ENCODE peak calls at places on chromosome 7, in eight cellular contexts. H is IMR-90, N is ovary, A is spleen, W is adrenal gland, E is tibial nerve, Y is H54, C is transverse colon. Z is an unnamed sample.

GRCh38 chr7:141302617-141303016 is 228.8 kb downstream of the TMEM178B start:
- DNase-seq in C (no peak), H (no peak), E (no peak), Y (no peak), W (no peak), N (no peak), A (no peak), Z (no peak)

GRCh38 chr7:50817561-50817960 is 34.9 kb upstream of the GRB10 start:
- DNase-seq in W (no peak), H (no peak), E (no peak), C (no peak), A (no peak), N (no peak), Y (no peak), Z (no peak)

GRCh38 chr7:2092279-2092678 is 140.5 kb downstream of the MAD1L1 start:
- DNase-seq in H (no peak), Y (no peak), E (no peak), C (no peak), N (no peak), W (no peak), A (no peak), Z (no peak)

GRCh38 chr7:43850348-43851116 is 18.8 kb downstream of the MRPS24 start:
- DNase-seq in H (no peak), N (no peak), E (no peak), Y (no peak), W (no peak), C (no peak), A (no peak), Z (no peak)

GRCh38 chr7:137879357-137880158 is 32.8 kb upstream of the DGKI start:
- DNase-seq in C (no peak), H (peak), Y (no peak), W (no peak), E (no peak), N (no peak), A (peak), Z (no peak)

GRCh38 chr7:95324396-95324795 is at the start of gene PON1:
- DNase-seq in E (no peak), N (no peak), Y (no peak), C (no peak), W (no peak), A (peak), H (no peak), Z (no peak)

GRCh38 chr7:3559178-3559765 is 258.2 kb downstream of the SDK1 start:
- DNase-seq in W (no peak), H (peak), E (peak), N (peak), A (no peak), Y (peak), C (no peak), Z (no peak)

GRCh38 chr7:129468087-129468486 is 33.9 kb downstream of the STRIP2 start:
- DNase-seq in E (no peak), C (no peak), H (peak), W (no peak), N (no peak), A (no peak), Y (no peak), Z (no peak)

GRCh38 chr7:28778781-28779180 is 179.3 kb downstream of the TRIL start:
- DNase-seq in Y (no peak), W (no peak), A (no peak), C (no peak), E (no peak), N (no peak), H (peak), Z (no peak)

GRCh38 chr7:134425777-134426176 is 33.1 kb downstream of the AKR1B1 start:
- DNase-seq in H (no peak), A (no peak), N (no peak), E (no peak), W (no peak), Y (no peak), C (no peak), Z (no peak)

GRCh38 chr7:84085147-84085546 is 109.4 kb downstream of the SEMA3A start:
- DNase-seq in C (no peak), A (no peak), Y (no peak), W (no peak), N (no peak), E (no peak), H (peak), Z (no peak)

GRCh38 chr7:51327287-51327717 is 10.7 kb upstream of the COBL start:
- DNase-seq in W (no peak), Y (no peak), E (no peak), N (no peak), A (no peak), C (no peak), H (no peak), Z (no peak)

GRCh38 chr7:157113607-157114006 is 25.1 kb upstream of the UBE3C start:
- DNase-seq in A (peak), C (no peak), W (no peak), H (no peak), N (no peak), E (no peak), Y (no peak), Z (no peak)

GRCh38 chr7:106127984-106128780 is 16.1 kb upstream of the SYPL1 start:
- DNase-seq in Y (peak), A (no peak), E (no peak), W (no peak), C (no peak), H (peak), N (no peak), Z (no peak)

GRCh38 chr7:79096361-79096805 is 357.1 kb downstream of the MAGI2 start:
- DNase-seq in H (peak), E (no peak), A (no peak), C (no peak), Y (no peak), N (no peak), W (no peak), Z (no peak)

GRCh38 chr7:139046143-139046542 is 10.3 kb upstream of the ZC3HAV1L start:
- DNase-seq in H (no peak), A (no peak), Y (no peak), W (no peak), E (no peak), C (no peak), N (no peak), Z (no peak)

DNA sequence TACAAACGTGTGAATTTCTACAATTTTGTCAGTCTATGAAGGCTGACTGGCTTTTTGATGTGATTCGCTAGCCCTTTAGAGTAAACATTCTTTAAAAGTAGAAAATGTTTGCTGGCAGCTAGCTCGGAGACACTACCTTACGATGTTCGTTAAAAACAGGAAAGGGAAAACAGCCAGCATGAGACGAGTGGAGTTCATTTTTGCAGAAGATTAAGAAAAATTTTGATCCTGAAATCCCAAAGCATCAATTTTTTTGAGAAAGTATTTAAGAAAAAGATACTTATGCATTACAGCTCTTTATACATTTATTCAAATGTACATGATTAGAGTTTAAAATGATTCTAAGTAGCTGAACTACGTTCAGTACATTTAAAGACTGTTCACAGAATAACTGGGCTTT is 34.8 kb downstream of the CNPY1 start:
- DNase-seq in E (no peak), A (no peak), H (no peak), Y (no peak), N (no peak), C (no peak), W (no peak), Z (no peak)
- TF ChIP-seq POLR2A in E (no peak), A (no peak), H (no peak), Y (no peak), N (no peak), C (no peak), W (no peak), Z (no peak)

GRCh38 chr7:101018271-101019167 is 1.4 kb upstream of the MUC17 start:
- DNase-seq in N (peak), C (no peak), W (no peak), A (no peak), E (no peak), H (no peak), Y (no peak), Z (no peak)

GRCh38 chr7:101012931-101013330 is 7.0 kb upstream of the MUC17 start:
- DNase-seq in Y (no peak), C (no peak), N (no peak), W (no peak), A (no peak), E (no peak), H (no peak), Z (no peak)

GRCh38 chr7:101020444-101020843 is 563 bp downstream of the MUC17 start:
- DNase-seq in H (no peak), W (no peak), N (no peak), A (no peak), E (no peak), C (no peak), Y (no peak), Z (no peak)

GRCh38 chr7:101015626-101016025 is 4.3 kb upstream of the MUC17 start:
- DNase-seq in W (no peak), H (no peak), Y (no peak), N (no peak), E (no peak), C (no peak), A (no peak), Z (no peak)

DNA sequence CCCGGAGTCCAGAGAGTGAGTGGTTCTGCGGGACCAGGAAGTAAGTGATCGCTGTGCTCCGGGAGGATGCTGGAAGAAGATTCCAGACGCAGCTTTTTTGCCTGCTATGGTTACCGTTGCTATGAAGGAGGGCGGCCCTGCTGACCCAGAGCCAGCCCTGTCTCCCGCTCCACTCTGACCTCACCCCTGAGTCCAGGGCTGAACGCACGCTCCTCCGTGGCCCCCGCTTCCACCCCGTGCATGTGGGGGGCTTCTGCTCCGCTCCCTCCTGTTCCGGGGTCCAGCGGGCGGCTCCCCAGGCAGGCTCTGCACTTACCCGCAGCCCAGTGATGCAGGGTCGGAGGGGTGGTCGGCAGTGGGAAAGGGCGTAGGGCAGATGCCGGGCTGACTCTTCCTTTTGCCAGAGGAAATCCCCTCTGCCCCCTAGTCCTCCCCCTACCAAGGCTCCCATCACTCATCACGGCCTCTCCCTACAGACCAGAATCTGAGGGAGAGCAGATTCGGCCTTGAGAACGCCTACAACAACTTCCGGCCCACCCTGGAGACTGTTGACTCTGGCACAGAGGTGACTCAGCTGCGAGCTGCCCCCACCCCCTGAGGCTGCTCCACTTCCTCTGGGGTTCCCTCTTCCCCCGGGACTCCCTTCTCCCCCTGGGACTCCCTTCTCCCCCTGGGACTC is 2.6 kb upstream of the MUC17 start:
- DNase-seq in E (peak), N (peak), W (peak), C (peak), H (peak), A (peak), Y (peak), Z (peak)
- TF ChIP-seq POLR2A in E (no peak), N (no peak), W (no peak), C (peak), H (peak), A (no peak), Y (peak), Z (no peak)

DNA sequence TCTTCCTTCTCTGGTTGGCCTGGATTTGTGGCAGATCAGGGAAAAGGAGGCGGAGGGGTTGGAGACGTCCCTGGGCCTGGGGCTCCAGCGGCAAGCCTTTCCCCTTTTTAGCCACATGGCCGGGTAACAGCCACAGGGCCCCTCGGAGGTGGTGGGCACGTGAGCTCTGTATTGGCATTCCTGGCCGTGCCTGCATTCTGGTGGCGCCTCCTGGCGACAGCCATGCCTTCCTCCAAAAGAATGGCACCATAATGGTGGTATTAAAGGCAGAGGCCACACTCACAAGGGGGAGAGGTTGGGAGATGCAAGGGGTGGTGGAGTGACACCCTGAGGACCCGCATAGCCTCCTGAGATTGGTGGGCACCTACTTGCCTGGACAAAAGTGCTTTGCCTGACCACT is 3.0 kb upstream of the AQP1 start:
- DNase-seq in N (no peak), E (no peak), W (no peak), C (no peak), Y (no peak), H (no peak), A (no peak), Z (peak)
- TF ChIP-seq POLR2A in N (no peak), E (no peak), W (no peak), C (no peak), Y (no peak), H (no peak), A (no peak), Z (no peak)

GRCh38 chr7:145147865-145148264 is 312.0 kb upstream of the TPK1 start:
- DNase-seq in C (no peak), E (no peak), H (no peak), A (no peak), N (no peak), W (no peak), Y (no peak), Z (no peak)

GRCh38 chr7:145151651-145152050 is 315.8 kb upstream of the TPK1 start:
- DNase-seq in W (no peak), A (no peak), H (no peak), Y (no peak), E (no peak), N (no peak), C (no peak), Z (no peak)

GRCh38 chr7:145156834-145157233 is 321.0 kb upstream of the TPK1 start:
- DNase-seq in Y (no peak), H (no peak), N (no peak), A (no peak), C (no peak), W (no peak), E (no peak), Z (peak)

DNA sequence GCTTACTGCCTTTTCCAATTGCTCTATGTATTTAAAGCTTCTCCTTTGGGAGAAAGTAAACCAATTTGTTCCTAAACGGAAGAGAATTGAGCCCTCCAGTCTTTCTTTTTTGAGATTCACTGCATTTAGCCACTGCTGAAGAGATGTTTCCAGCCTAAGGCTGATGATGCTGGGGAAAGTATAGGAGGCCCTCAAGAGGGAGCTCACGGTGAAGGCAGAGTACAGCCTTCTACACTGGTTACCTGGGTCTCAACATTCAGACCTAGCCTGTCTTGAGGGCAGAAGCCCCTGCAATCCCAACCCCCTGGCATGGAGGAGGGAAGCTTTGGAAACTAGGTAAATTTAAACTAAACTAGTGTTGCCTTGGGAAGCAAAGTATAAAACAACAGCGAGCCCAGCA is 316.7 kb upstream of the TPK1 start:
- DNase-seq in N (no peak), A (no peak), Y (no peak), C (no peak), H (no peak), W (no peak), E (no peak), Z (no peak)
- TF ChIP-seq POLR2A in N (no peak), A (no peak), Y (no peak), C (no peak), H (no peak), W (no peak), E (no peak), Z (no peak)

DNA sequence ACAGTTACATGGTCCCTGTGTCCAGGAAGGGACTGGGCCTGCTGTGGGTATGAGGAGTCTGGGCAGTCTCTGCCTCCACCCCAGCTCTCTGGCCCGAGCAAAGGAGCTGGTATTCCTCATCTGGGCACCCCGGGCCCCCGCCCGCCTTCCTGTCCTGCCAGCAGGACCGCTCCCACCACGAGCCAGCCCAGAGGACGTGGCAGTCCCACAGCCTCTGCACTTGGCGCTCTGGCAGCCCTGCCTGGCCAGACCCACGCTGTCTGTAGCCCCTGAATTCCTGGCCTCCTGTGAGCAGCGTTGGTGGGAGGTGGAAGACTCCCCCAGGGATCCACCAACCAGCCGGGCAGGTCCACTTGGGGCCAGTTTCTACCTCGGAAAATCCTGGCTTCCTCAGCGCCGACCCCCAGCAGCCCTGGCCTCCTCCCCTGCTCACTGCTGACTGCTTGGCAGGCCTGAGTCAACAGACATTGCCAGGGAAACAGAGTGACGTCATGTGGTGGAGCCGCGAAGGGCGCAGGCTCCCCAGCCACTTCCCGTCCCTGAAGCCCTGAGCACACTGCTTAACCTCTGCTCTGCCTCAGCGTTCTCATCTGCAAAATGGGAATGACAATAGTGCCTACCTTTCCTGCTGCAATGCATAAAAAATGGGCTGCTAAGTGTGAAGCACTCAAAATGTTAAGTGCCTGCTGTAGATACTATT is 21.6 kb upstream of the LIMK1 start:
- DNase-seq in A (peak), C (peak), H (peak), W (peak), E (peak), N (peak), Y (peak), Z (peak)
- TF ChIP-seq POLR2A in A (no peak), C (peak), H (no peak), W (peak), E (peak), N (no peak), Y (peak), Z (no peak)

GRCh38 chr7:148939128-148939747 is 55.1 kb upstream of the EZH2 start:
- DNase-seq in E (no peak), W (no peak), Y (no peak), A (no peak), C (no peak), H (no peak), N (no peak), Z (no peak)

GRCh38 chr7:148941598-148942280 is 57.6 kb upstream of the EZH2 start:
- DNase-seq in W (peak), C (peak), N (peak), E (peak), A (peak), H (peak), Y (no peak), Z (peak)

GRCh38 chr7:148944935-148945934 is 61.1 kb upstream of the EZH2 start:
- DNase-seq in Y (no peak), C (no peak), A (peak), N (peak), E (no peak), W (no peak), H (peak), Z (no peak)

GRCh38 chr7:148935451-148935850 is 51.4 kb upstream of the EZH2 start:
- DNase-seq in E (no peak), A (peak), C (no peak), N (no peak), H (no peak), W (no peak), Y (no peak), Z (no peak)

GRCh38 chr7:148940702-148941597 is 56.9 kb upstream of the EZH2 start:
- DNase-seq in E (peak), H (peak), N (peak), Y (peak), A (peak), C (peak), W (peak), Z (peak)
- TF ChIP-seq POLR2A in E (no peak), H (no peak), N (peak), Y (peak), A (no peak), C (peak), W (peak), Z (peak)

GRCh38 chr7:102469351-102469971 is 4.7 kb downstream of the LRWD1 start:
- DNase-seq in C (no peak), A (peak), Y (no peak), N (no peak), E (no peak), W (peak), H (no peak), Z (no peak)
- TF ChIP-seq POLR2A in C (no peak), A (no peak), Y (no peak), N (no peak), E (no peak), W (no peak), H (no peak), Z (no peak)

GRCh38 chr7:102426268-102427031 is 6.9 kb upstream of the ORAI2 start:
- DNase-seq in W (no peak), N (no peak), H (no peak), A (peak), Y (no peak), E (no peak), C (peak), Z (peak)
- TF ChIP-seq POLR2A in W (no peak), N (no peak), H (no peak), A (no peak), Y (no peak), E (no peak), C (no peak), Z (peak)

DNA sequence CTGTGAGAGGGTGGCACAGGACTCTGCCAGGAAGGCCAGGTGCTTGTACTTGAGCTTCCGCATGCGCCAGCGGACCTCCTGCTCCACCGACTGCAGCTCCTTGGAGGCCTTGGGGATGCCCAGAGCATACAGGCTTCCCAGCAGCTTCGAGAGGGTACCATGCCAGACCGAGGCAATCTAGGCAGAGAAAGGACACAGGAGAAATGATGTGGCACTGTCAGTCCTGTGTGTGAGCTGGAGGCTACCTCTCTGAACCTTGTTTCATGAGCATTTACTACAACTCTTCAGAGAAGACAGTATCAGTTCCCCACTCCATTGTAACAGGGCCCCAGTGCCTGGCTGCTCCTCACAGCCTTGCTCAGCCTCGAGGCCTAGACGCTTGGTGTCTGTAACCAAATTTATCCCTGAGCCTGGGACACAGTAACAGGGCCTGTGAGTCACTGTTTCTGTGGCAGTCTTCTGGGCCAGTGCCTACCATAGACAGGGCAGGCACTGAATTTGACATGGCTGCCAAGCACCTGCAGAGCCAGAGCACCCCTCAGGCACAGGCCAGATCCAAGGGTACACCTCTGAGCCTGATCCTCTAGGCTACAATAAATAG is 5.8 kb downstream of the TBRG4 start:
- DNase-seq in H (no peak), Y (no peak), A (no peak), E (no peak), C (no peak), W (peak), N (no peak), Z (no peak)
- TF ChIP-seq POLR2A in H (no peak), Y (no peak), A (no peak), E (no peak), C (no peak), W (no peak), N (no peak), Z (no peak)